ENCODE peak calls at places on chromosomes 11 and 22, in six cellular contexts. One of them, this sample, is unnamed. For H3K36me3, the result is how much of the 10 kb centered on the place peaks cover.

GRCh38 chr11:114606003-114606801 is 10.6 kb upstream of the NXPE4 start:
- DNase-seq in lung: no peak
- DNase-seq in ascending aorta: no peak
- DNase-seq in bronchial epithelial cell: no peak
- DNase-seq in WERI-Rb-1: no peak
- DNase-seq in esophagus squamous epithelium: no peak
- DNase-seq in this sample: no peak

GRCh38 chr22:50641696-50642607 is 14.0 kb upstream of the ARSA start:
- DNase-seq in lung: no peak
- DNase-seq in ascending aorta: no peak
- DNase-seq in bronchial epithelial cell: peak
- DNase-seq in WERI-Rb-1: no peak
- DNase-seq in esophagus squamous epithelium: no peak
- DNase-seq in this sample: no peak

GRCh38 chr11:12822623-12823022 is 148.4 kb downstream of the TEAD1 start:
- DNase-seq in lung: no peak
- DNase-seq in ascending aorta: no peak
- DNase-seq in bronchial epithelial cell: no peak
- DNase-seq in WERI-Rb-1: no peak
- DNase-seq in esophagus squamous epithelium: no peak
- DNase-seq in this sample: no peak

GRCh38 chr11:117022526-117022925 is 75.7 kb downstream of the SIK3 start:
- DNase-seq in lung: no peak
- DNase-seq in ascending aorta: no peak
- DNase-seq in bronchial epithelial cell: no peak
- DNase-seq in WERI-Rb-1: no peak
- DNase-seq in esophagus squamous epithelium: no peak
- DNase-seq in this sample: no peak

GRCh38 chr11:68282141-68282860 is 10.5 kb upstream of the C11orf24 start:
- DNase-seq in lung: no peak
- DNase-seq in ascending aorta: no peak
- DNase-seq in bronchial epithelial cell: peak
- DNase-seq in WERI-Rb-1: no peak
- DNase-seq in esophagus squamous epithelium: no peak
- DNase-seq in this sample: no peak

GRCh38 chr22:28051787-28052356 is 132.8 kb upstream of the PITPNB start:
- DNase-seq in lung: peak
- DNase-seq in ascending aorta: peak
- DNase-seq in bronchial epithelial cell: peak
- DNase-seq in WERI-Rb-1: peak
- DNase-seq in esophagus squamous epithelium: no peak
- DNase-seq in this sample: no peak

GRCh38 chr22:44351685-44352377 is 39.1 kb upstream of the SHISAL1 start:
- DNase-seq in lung: no peak
- DNase-seq in ascending aorta: peak
- DNase-seq in bronchial epithelial cell: peak
- DNase-seq in WERI-Rb-1: peak
- DNase-seq in esophagus squamous epithelium: no peak
- DNase-seq in this sample: peak

GRCh38 chr11:120185678-120186407 is 25.0 kb upstream of the OAF start:
- DNase-seq in lung: no peak
- DNase-seq in ascending aorta: no peak
- DNase-seq in bronchial epithelial cell: no peak
- DNase-seq in WERI-Rb-1: no peak
- DNase-seq in esophagus squamous epithelium: no peak
- DNase-seq in this sample: no peak

GRCh38 chr11:116797816-116798215 is 6.1 kb upstream of the APOA5 start:
- DNase-seq in lung: no peak
- DNase-seq in ascending aorta: no peak
- DNase-seq in bronchial epithelial cell: no peak
- DNase-seq in WERI-Rb-1: no peak
- DNase-seq in esophagus squamous epithelium: no peak
- DNase-seq in this sample: no peak

GRCh38 chr11:72525466-72525865 is 91.1 kb upstream of the CLPB start:
- DNase-seq in lung: no peak
- DNase-seq in ascending aorta: no peak
- DNase-seq in bronchial epithelial cell: no peak
- DNase-seq in WERI-Rb-1: no peak
- DNase-seq in esophagus squamous epithelium: no peak
- DNase-seq in this sample: no peak

DNA sequence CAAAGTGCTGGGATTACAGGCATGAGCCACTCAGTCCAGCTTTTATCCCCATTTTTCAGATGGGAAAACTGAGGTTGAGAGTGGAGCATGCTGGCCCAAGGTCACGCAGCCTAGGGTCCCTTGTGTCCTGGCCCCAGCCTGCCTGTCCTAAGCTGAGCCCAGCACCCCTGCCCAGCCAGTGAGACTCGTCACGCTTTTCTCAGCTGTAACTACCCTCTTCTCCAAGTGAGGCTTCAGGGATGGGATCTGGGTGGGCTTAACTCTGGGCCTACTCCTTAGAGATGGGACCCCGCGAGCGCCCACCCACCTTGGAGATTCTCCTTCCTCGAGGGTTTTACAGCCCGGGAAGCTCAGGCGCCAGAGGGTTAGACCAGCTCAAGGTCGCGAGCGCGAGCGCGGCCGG is 390 bp upstream of the TMEM151A start:
- DNase-seq in lung: no peak
- DNase-seq in ascending aorta: peak
- DNase-seq in bronchial epithelial cell: no peak
- DNase-seq in WERI-Rb-1: no peak
- DNase-seq in esophagus squamous epithelium: no peak
- DNase-seq in this sample: no peak
- H3K4me3 ChIP-seq in lung: no peak
- H3K4me3 ChIP-seq in ascending aorta: peak
- H3K4me3 ChIP-seq in bronchial epithelial cell: no peak
- H3K4me3 ChIP-seq in WERI-Rb-1: peak
- H3K4me3 ChIP-seq in esophagus squamous epithelium: peak
- H3K4me3 ChIP-seq in this sample: no peak

GRCh38 chr11:56783448-56784041 is 35.0 kb upstream of the OR9G4 start:
- DNase-seq in lung: no peak
- DNase-seq in ascending aorta: no peak
- DNase-seq in bronchial epithelial cell: peak
- DNase-seq in WERI-Rb-1: peak
- DNase-seq in esophagus squamous epithelium: no peak
- DNase-seq in this sample: peak
- TF ChIP-seq CTCF in lung: no peak
- TF ChIP-seq CTCF in ascending aorta: peak
- TF ChIP-seq CTCF in bronchial epithelial cell: peak
- TF ChIP-seq CTCF in WERI-Rb-1: peak
- TF ChIP-seq CTCF in esophagus squamous epithelium: peak
- TF ChIP-seq CTCF in this sample: peak

GRCh38 chr11:132959663-132960062 is 572.6 kb downstream of the OPCML start:
- DNase-seq in lung: no peak
- DNase-seq in ascending aorta: no peak
- DNase-seq in bronchial epithelial cell: no peak
- DNase-seq in WERI-Rb-1: no peak
- DNase-seq in esophagus squamous epithelium: no peak
- DNase-seq in this sample: no peak

GRCh38 chr11:132960679-132961078 is 571.6 kb downstream of the OPCML start:
- DNase-seq in lung: no peak
- DNase-seq in ascending aorta: no peak
- DNase-seq in bronchial epithelial cell: no peak
- DNase-seq in WERI-Rb-1: no peak
- DNase-seq in esophagus squamous epithelium: no peak
- DNase-seq in this sample: no peak

GRCh38 chr11:132960273-132960672 is 572.0 kb downstream of the OPCML start:
- DNase-seq in lung: no peak
- DNase-seq in ascending aorta: no peak
- DNase-seq in bronchial epithelial cell: no peak
- DNase-seq in WERI-Rb-1: no peak
- DNase-seq in esophagus squamous epithelium: no peak
- DNase-seq in this sample: no peak

GRCh38 chr11:132962026-132962425 is 570.3 kb downstream of the OPCML start:
- DNase-seq in lung: no peak
- DNase-seq in ascending aorta: no peak
- DNase-seq in bronchial epithelial cell: no peak
- DNase-seq in WERI-Rb-1: no peak
- DNase-seq in esophagus squamous epithelium: no peak
- DNase-seq in this sample: no peak

GRCh38 chr11:132961453-132961852 is 570.8 kb downstream of the OPCML start:
- DNase-seq in lung: no peak
- DNase-seq in ascending aorta: no peak
- DNase-seq in bronchial epithelial cell: no peak
- DNase-seq in WERI-Rb-1: no peak
- DNase-seq in esophagus squamous epithelium: no peak
- DNase-seq in this sample: no peak
- H3K36me3 ChIP-seq in lung: under half
- H3K36me3 ChIP-seq in ascending aorta: under half
- H3K36me3 ChIP-seq in bronchial epithelial cell: under half
- H3K36me3 ChIP-seq in WERI-Rb-1: under half
- H3K36me3 ChIP-seq in esophagus squamous epithelium: under half
- H3K36me3 ChIP-seq in this sample: under half

GRCh38 chr11:122162095-122162494 is 46.1 kb upstream of the BLID start:
- DNase-seq in lung: no peak
- DNase-seq in ascending aorta: no peak
- DNase-seq in bronchial epithelial cell: peak
- DNase-seq in WERI-Rb-1: no peak
- DNase-seq in esophagus squamous epithelium: no peak
- DNase-seq in this sample: no peak

GRCh38 chr11:122161191-122161590 is 45.2 kb upstream of the BLID start:
- DNase-seq in lung: no peak
- DNase-seq in ascending aorta: no peak
- DNase-seq in bronchial epithelial cell: no peak
- DNase-seq in WERI-Rb-1: no peak
- DNase-seq in esophagus squamous epithelium: no peak
- DNase-seq in this sample: no peak

GRCh38 chr11:122159173-122159701 is 43.2 kb upstream of the BLID start:
- DNase-seq in lung: no peak
- DNase-seq in ascending aorta: no peak
- DNase-seq in bronchial epithelial cell: no peak
- DNase-seq in WERI-Rb-1: no peak
- DNase-seq in esophagus squamous epithelium: no peak
- DNase-seq in this sample: no peak

GRCh38 chr11:122157540-122158173 is 41.6 kb upstream of the BLID start:
- DNase-seq in lung: no peak
- DNase-seq in ascending aorta: no peak
- DNase-seq in bronchial epithelial cell: peak
- DNase-seq in WERI-Rb-1: no peak
- DNase-seq in esophagus squamous epithelium: no peak
- DNase-seq in this sample: no peak

GRCh38 chr11:122159861-122160260 is 43.8 kb upstream of the BLID start:
- DNase-seq in lung: no peak
- DNase-seq in ascending aorta: no peak
- DNase-seq in bronchial epithelial cell: no peak
- DNase-seq in WERI-Rb-1: no peak
- DNase-seq in esophagus squamous epithelium: no peak
- DNase-seq in this sample: no peak
- H3K4me3 ChIP-seq in lung: no peak
- H3K4me3 ChIP-seq in ascending aorta: peak
- H3K4me3 ChIP-seq in bronchial epithelial cell: no peak
- H3K4me3 ChIP-seq in WERI-Rb-1: no peak
- H3K4me3 ChIP-seq in esophagus squamous epithelium: no peak
- H3K4me3 ChIP-seq in this sample: no peak

DNA sequence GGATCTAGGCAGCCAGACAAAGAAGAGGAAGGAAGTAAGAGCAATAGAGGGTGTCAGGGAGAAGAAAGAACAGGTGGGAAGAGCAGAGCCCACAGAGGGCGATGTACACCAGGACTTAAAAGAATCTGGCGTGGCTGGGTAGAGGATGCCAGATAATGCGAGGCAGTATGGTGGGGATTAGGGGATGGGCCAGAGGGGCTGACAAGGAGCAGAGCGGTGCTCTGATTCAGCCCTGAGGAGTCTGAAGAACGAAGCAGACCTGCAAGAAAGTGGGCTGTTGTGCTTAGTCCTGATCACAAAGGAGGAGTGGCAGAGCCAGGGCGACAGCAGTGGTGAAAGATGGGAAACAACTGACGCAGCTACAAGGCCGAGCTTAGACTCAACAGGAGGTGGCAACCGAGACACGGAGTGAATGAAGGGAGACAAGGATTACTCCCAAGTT is 163.7 kb downstream of the LARGE1 start:
- DNase-seq in lung: no peak
- DNase-seq in ascending aorta: no peak
- DNase-seq in bronchial epithelial cell: no peak
- DNase-seq in WERI-Rb-1: peak
- DNase-seq in esophagus squamous epithelium: no peak
- DNase-seq in this sample: no peak
- TF ChIP-seq CTCF in lung: no peak
- TF ChIP-seq CTCF in ascending aorta: no peak
- TF ChIP-seq CTCF in bronchial epithelial cell: no peak
- TF ChIP-seq CTCF in WERI-Rb-1: peak
- TF ChIP-seq CTCF in esophagus squamous epithelium: no peak
- TF ChIP-seq CTCF in this sample: no peak

GRCh38 chr11:46674463-46675287 is 25.7 kb downstream of the ARHGAP1 start:
- DNase-seq in lung: no peak
- DNase-seq in ascending aorta: no peak
- DNase-seq in bronchial epithelial cell: peak
- DNase-seq in WERI-Rb-1: peak
- DNase-seq in esophagus squamous epithelium: no peak
- DNase-seq in this sample: no peak
- H3K36me3 ChIP-seq in lung: under half
- H3K36me3 ChIP-seq in ascending aorta: half or more
- H3K36me3 ChIP-seq in bronchial epithelial cell: under half
- H3K36me3 ChIP-seq in WERI-Rb-1: under half
- H3K36me3 ChIP-seq in esophagus squamous epithelium: under half
- H3K36me3 ChIP-seq in this sample: under half

GRCh38 chr11:47899801-47900200 is 51.7 kb upstream of the NUP160 start:
- DNase-seq in lung: no peak
- DNase-seq in ascending aorta: no peak
- DNase-seq in bronchial epithelial cell: no peak
- DNase-seq in WERI-Rb-1: no peak
- DNase-seq in esophagus squamous epithelium: no peak
- DNase-seq in this sample: no peak
- H3K4me3 ChIP-seq in lung: no peak
- H3K4me3 ChIP-seq in ascending aorta: no peak
- H3K4me3 ChIP-seq in bronchial epithelial cell: no peak
- H3K4me3 ChIP-seq in WERI-Rb-1: no peak
- H3K4me3 ChIP-seq in esophagus squamous epithelium: no peak
- H3K4me3 ChIP-seq in this sample: no peak

GRCh38 chr11:14454861-14455632 is 44.6 kb downstream of the COPB1 start:
- DNase-seq in lung: no peak
- DNase-seq in ascending aorta: no peak
- DNase-seq in bronchial epithelial cell: peak
- DNase-seq in WERI-Rb-1: no peak
- DNase-seq in esophagus squamous epithelium: no peak
- DNase-seq in this sample: no peak
- TF ChIP-seq CTCF in lung: peak
- TF ChIP-seq CTCF in ascending aorta: peak
- TF ChIP-seq CTCF in bronchial epithelial cell: peak
- TF ChIP-seq CTCF in WERI-Rb-1: peak
- TF ChIP-seq CTCF in esophagus squamous epithelium: peak
- TF ChIP-seq CTCF in this sample: peak

GRCh38 chr11:90202342-90202741 is 20.5 kb downstream of the CHORDC1 start:
- DNase-seq in lung: no peak
- DNase-seq in ascending aorta: no peak
- DNase-seq in bronchial epithelial cell: no peak
- DNase-seq in WERI-Rb-1: no peak
- DNase-seq in esophagus squamous epithelium: no peak
- DNase-seq in this sample: no peak
- H3K36me3 ChIP-seq in lung: under half
- H3K36me3 ChIP-seq in ascending aorta: under half
- H3K36me3 ChIP-seq in bronchial epithelial cell: under half
- H3K36me3 ChIP-seq in WERI-Rb-1: under half
- H3K36me3 ChIP-seq in esophagus squamous epithelium: under half
- H3K36me3 ChIP-seq in this sample: under half

GRCh38 chr22:38503021-38503420 is 3.1 kb downstream of the DDX17 start:
- DNase-seq in lung: no peak
- DNase-seq in ascending aorta: no peak
- DNase-seq in bronchial epithelial cell: no peak
- DNase-seq in WERI-Rb-1: no peak
- DNase-seq in esophagus squamous epithelium: no peak
- DNase-seq in this sample: no peak
- H3K4me3 ChIP-seq in lung: no peak
- H3K4me3 ChIP-seq in ascending aorta: peak
- H3K4me3 ChIP-seq in bronchial epithelial cell: no peak
- H3K4me3 ChIP-seq in WERI-Rb-1: no peak
- H3K4me3 ChIP-seq in esophagus squamous epithelium: peak
- H3K4me3 ChIP-seq in this sample: peak

This sample was measured in kidney epithelial cell.